ENCODE peak calls at places on chromosomes 2 and 18, in eight cellular contexts. One of them, this sample, is unnamed.

GRCh38 chr2:11533278-11534077 is at the start of gene GREB1:
- DNase-seq in amniotic stem cell: no peak
- DNase-seq in stimulated activated CD8-positive, alpha-beta memory T cell treated with anti-CD3 and anti-CD28 coated beads, Interleukin-7, amount 100 ng/mL, for 1 hour: no peak
- DNase-seq in GM04503: no peak
- DNase-seq in transverse colon: no peak
- DNase-seq in T-helper 1 cell: no peak
- DNase-seq in EH: peak
- DNase-seq in EL: peak
- DNase-seq in this sample: no peak

GRCh38 chr2:118150294-118150693 is 62.0 kb downstream of the INSIG2 start:
- DNase-seq in EL: no peak
- DNase-seq in transverse colon: no peak
- DNase-seq in EH: no peak
- DNase-seq in GM04503: no peak
- DNase-seq in T-helper 1 cell: no peak
- DNase-seq in amniotic stem cell: no peak
- DNase-seq in stimulated activated CD8-positive, alpha-beta memory T cell treated with anti-CD3 and anti-CD28 coated beads, Interleukin-7, amount 100 ng/mL, for 1 hour: no peak
- DNase-seq in this sample: no peak

GRCh38 chr18:73214970-73215369 is 347.2 kb upstream of the NETO1 start:
- DNase-seq in transverse colon: no peak
- DNase-seq in stimulated activated CD8-positive, alpha-beta memory T cell treated with anti-CD3 and anti-CD28 coated beads, Interleukin-7, amount 100 ng/mL, for 1 hour: no peak
- DNase-seq in T-helper 1 cell: no peak
- DNase-seq in EH: no peak
- DNase-seq in amniotic stem cell: no peak
- DNase-seq in EL: no peak
- DNase-seq in GM04503: no peak
- DNase-seq in this sample: no peak

GRCh38 chr2:3349211-3349693 is 28.4 kb downstream of the EIPR1 start:
- DNase-seq in transverse colon: no peak
- DNase-seq in EH: no peak
- DNase-seq in T-helper 1 cell: no peak
- DNase-seq in stimulated activated CD8-positive, alpha-beta memory T cell treated with anti-CD3 and anti-CD28 coated beads, Interleukin-7, amount 100 ng/mL, for 1 hour: no peak
- DNase-seq in GM04503: no peak
- DNase-seq in amniotic stem cell: no peak
- DNase-seq in EL: no peak
- DNase-seq in this sample: no peak

GRCh38 chr2:65722028-65722427 is 289.6 kb upstream of the SPRED2 start:
- DNase-seq in T-helper 1 cell: no peak
- DNase-seq in transverse colon: peak
- DNase-seq in stimulated activated CD8-positive, alpha-beta memory T cell treated with anti-CD3 and anti-CD28 coated beads, Interleukin-7, amount 100 ng/mL, for 1 hour: no peak
- DNase-seq in EH: peak
- DNase-seq in EL: peak
- DNase-seq in amniotic stem cell: no peak
- DNase-seq in GM04503: no peak
- DNase-seq in this sample: no peak

GRCh38 chr2:26483957-26484565 is 6.1 kb upstream of the OTOF start:
- DNase-seq in transverse colon: no peak
- DNase-seq in amniotic stem cell: no peak
- DNase-seq in T-helper 1 cell: no peak
- DNase-seq in EH: no peak
- DNase-seq in EL: no peak
- DNase-seq in GM04503: no peak
- DNase-seq in stimulated activated CD8-positive, alpha-beta memory T cell treated with anti-CD3 and anti-CD28 coated beads, Interleukin-7, amount 100 ng/mL, for 1 hour: no peak
- DNase-seq in this sample: no peak

GRCh38 chr18:21599585-21600525 is 649 bp downstream of the ESCO1 start:
- DNase-seq in T-helper 1 cell: no peak
- DNase-seq in amniotic stem cell: no peak
- DNase-seq in transverse colon: peak
- DNase-seq in GM04503: peak
- DNase-seq in EH: peak
- DNase-seq in EL: peak
- DNase-seq in stimulated activated CD8-positive, alpha-beta memory T cell treated with anti-CD3 and anti-CD28 coated beads, Interleukin-7, amount 100 ng/mL, for 1 hour: peak
- DNase-seq in this sample: no peak

GRCh38 chr18:76518073-76518472 is 23.0 kb upstream of the ZNF516 start:
- DNase-seq in transverse colon: no peak
- DNase-seq in EL: no peak
- DNase-seq in EH: no peak
- DNase-seq in T-helper 1 cell: no peak
- DNase-seq in GM04503: no peak
- DNase-seq in stimulated activated CD8-positive, alpha-beta memory T cell treated with anti-CD3 and anti-CD28 coated beads, Interleukin-7, amount 100 ng/mL, for 1 hour: no peak
- DNase-seq in amniotic stem cell: no peak
- DNase-seq in this sample: no peak

GRCh38 chr2:177929662-177930522 is 142.7 kb downstream of the PDE11A start:
- DNase-seq in stimulated activated CD8-positive, alpha-beta memory T cell treated with anti-CD3 and anti-CD28 coated beads, Interleukin-7, amount 100 ng/mL, for 1 hour: no peak
- DNase-seq in EL: no peak
- DNase-seq in EH: no peak
- DNase-seq in transverse colon: no peak
- DNase-seq in amniotic stem cell: no peak
- DNase-seq in T-helper 1 cell: no peak
- DNase-seq in GM04503: no peak
- DNase-seq in this sample: no peak

GRCh38 chr2:316381-316780 is 28.5 kb upstream of the ALKAL2 start:
- DNase-seq in amniotic stem cell: no peak
- DNase-seq in EH: no peak
- DNase-seq in T-helper 1 cell: no peak
- DNase-seq in EL: no peak
- DNase-seq in transverse colon: no peak
- DNase-seq in GM04503: no peak
- DNase-seq in stimulated activated CD8-positive, alpha-beta memory T cell treated with anti-CD3 and anti-CD28 coated beads, Interleukin-7, amount 100 ng/mL, for 1 hour: no peak
- DNase-seq in this sample: no peak

GRCh38 chr2:65320042-65320711 is 92.5 kb downstream of the ACTR2 start:
- DNase-seq in stimulated activated CD8-positive, alpha-beta memory T cell treated with anti-CD3 and anti-CD28 coated beads, Interleukin-7, amount 100 ng/mL, for 1 hour: no peak
- DNase-seq in transverse colon: no peak
- DNase-seq in EL: peak
- DNase-seq in T-helper 1 cell: no peak
- DNase-seq in EH: peak
- DNase-seq in GM04503: peak
- DNase-seq in amniotic stem cell: peak
- DNase-seq in this sample: peak

GRCh38 chr2:16030206-16031054 is 90.1 kb downstream of the MYCN start:
- DNase-seq in GM04503: no peak
- DNase-seq in amniotic stem cell: no peak
- DNase-seq in EL: no peak
- DNase-seq in transverse colon: no peak
- DNase-seq in EH: no peak
- DNase-seq in T-helper 1 cell: no peak
- DNase-seq in stimulated activated CD8-positive, alpha-beta memory T cell treated with anti-CD3 and anti-CD28 coated beads, Interleukin-7, amount 100 ng/mL, for 1 hour: no peak
- DNase-seq in this sample: no peak

GRCh38 chr18:48179666-48180065 is 229.5 kb downstream of the ZBTB7C start:
- DNase-seq in EL: no peak
- DNase-seq in stimulated activated CD8-positive, alpha-beta memory T cell treated with anti-CD3 and anti-CD28 coated beads, Interleukin-7, amount 100 ng/mL, for 1 hour: no peak
- DNase-seq in EH: no peak
- DNase-seq in amniotic stem cell: no peak
- DNase-seq in T-helper 1 cell: no peak
- DNase-seq in transverse colon: no peak
- DNase-seq in GM04503: no peak
- DNase-seq in this sample: no peak

GRCh38 chr2:127254386-127254981 is 34.4 kb upstream of the CYP27C1 start:
- DNase-seq in T-helper 1 cell: no peak
- DNase-seq in stimulated activated CD8-positive, alpha-beta memory T cell treated with anti-CD3 and anti-CD28 coated beads, Interleukin-7, amount 100 ng/mL, for 1 hour: no peak
- DNase-seq in amniotic stem cell: no peak
- DNase-seq in GM04503: peak
- DNase-seq in EL: peak
- DNase-seq in transverse colon: no peak
- DNase-seq in EH: peak
- DNase-seq in this sample: no peak

GRCh38 chr2:68741238-68741637 is 6.6 kb downstream of the ARHGAP25 start:
- DNase-seq in transverse colon: no peak
- DNase-seq in EH: no peak
- DNase-seq in amniotic stem cell: no peak
- DNase-seq in stimulated activated CD8-positive, alpha-beta memory T cell treated with anti-CD3 and anti-CD28 coated beads, Interleukin-7, amount 100 ng/mL, for 1 hour: no peak
- DNase-seq in T-helper 1 cell: no peak
- DNase-seq in EL: no peak
- DNase-seq in GM04503: no peak
- DNase-seq in this sample: no peak

GRCh38 chr2:241542278-241542605 is 16.3 kb upstream of the BOK start:
- DNase-seq in EH: no peak
- DNase-seq in EL: no peak
- DNase-seq in stimulated activated CD8-positive, alpha-beta memory T cell treated with anti-CD3 and anti-CD28 coated beads, Interleukin-7, amount 100 ng/mL, for 1 hour: no peak
- DNase-seq in transverse colon: no peak
- DNase-seq in T-helper 1 cell: no peak
- DNase-seq in GM04503: no peak
- DNase-seq in amniotic stem cell: no peak
- DNase-seq in this sample: no peak

GRCh38 chr18:463442-464310 is 36.8 kb downstream of the COLEC12 start:
- DNase-seq in EL: no peak
- DNase-seq in EH: peak
- DNase-seq in transverse colon: no peak
- DNase-seq in amniotic stem cell: no peak
- DNase-seq in T-helper 1 cell: no peak
- DNase-seq in stimulated activated CD8-positive, alpha-beta memory T cell treated with anti-CD3 and anti-CD28 coated beads, Interleukin-7, amount 100 ng/mL, for 1 hour: no peak
- DNase-seq in GM04503: no peak
- DNase-seq in this sample: no peak

GRCh38 chr2:108626993-108627392 is 92.3 kb upstream of the RANBP2 start:
- DNase-seq in transverse colon: no peak
- DNase-seq in GM04503: no peak
- DNase-seq in EH: no peak
- DNase-seq in stimulated activated CD8-positive, alpha-beta memory T cell treated with anti-CD3 and anti-CD28 coated beads, Interleukin-7, amount 100 ng/mL, for 1 hour: no peak
- DNase-seq in T-helper 1 cell: no peak
- DNase-seq in amniotic stem cell: no peak
- DNase-seq in EL: no peak
- DNase-seq in this sample: no peak

GRCh38 chr18:79950440-79951341 is 762 bp downstream of the SLC66A2 start:
- DNase-seq in GM04503: no peak
- DNase-seq in EH: peak
- DNase-seq in EL: peak
- DNase-seq in T-helper 1 cell: no peak
- DNase-seq in transverse colon: peak
- DNase-seq in amniotic stem cell: no peak
- DNase-seq in stimulated activated CD8-positive, alpha-beta memory T cell treated with anti-CD3 and anti-CD28 coated beads, Interleukin-7, amount 100 ng/mL, for 1 hour: no peak
- DNase-seq in this sample: peak

GRCh38 chr2:120587326-120587996 is 148.2 kb upstream of the GLI2 start:
- DNase-seq in EH: no peak
- DNase-seq in EL: no peak
- DNase-seq in amniotic stem cell: no peak
- DNase-seq in transverse colon: no peak
- DNase-seq in stimulated activated CD8-positive, alpha-beta memory T cell treated with anti-CD3 and anti-CD28 coated beads, Interleukin-7, amount 100 ng/mL, for 1 hour: no peak
- DNase-seq in T-helper 1 cell: no peak
- DNase-seq in GM04503: no peak
- DNase-seq in this sample: no peak

GRCh38 chr2:219919506-219919905 is 292.1 kb downstream of the SLC4A3 start:
- DNase-seq in EH: no peak
- DNase-seq in amniotic stem cell: no peak
- DNase-seq in EL: no peak
- DNase-seq in GM04503: no peak
- DNase-seq in transverse colon: no peak
- DNase-seq in stimulated activated CD8-positive, alpha-beta memory T cell treated with anti-CD3 and anti-CD28 coated beads, Interleukin-7, amount 100 ng/mL, for 1 hour: no peak
- DNase-seq in T-helper 1 cell: no peak
- DNase-seq in this sample: no peak

GRCh38 chr2:54522624-54523281 is 66.6 kb downstream of the SPTBN1 start:
- DNase-seq in GM04503: no peak
- DNase-seq in EH: peak
- DNase-seq in EL: peak
- DNase-seq in transverse colon: peak
- DNase-seq in stimulated activated CD8-positive, alpha-beta memory T cell treated with anti-CD3 and anti-CD28 coated beads, Interleukin-7, amount 100 ng/mL, for 1 hour: peak
- DNase-seq in T-helper 1 cell: peak
- DNase-seq in amniotic stem cell: peak
- DNase-seq in this sample: peak

GRCh38 chr18:7945882-7946281 is 378.8 kb downstream of the PTPRM start:
- DNase-seq in EH: peak
- DNase-seq in GM04503: peak
- DNase-seq in stimulated activated CD8-positive, alpha-beta memory T cell treated with anti-CD3 and anti-CD28 coated beads, Interleukin-7, amount 100 ng/mL, for 1 hour: no peak
- DNase-seq in transverse colon: no peak
- DNase-seq in T-helper 1 cell: no peak
- DNase-seq in EL: peak
- DNase-seq in amniotic stem cell: peak
- DNase-seq in this sample: peak